ENCODE peak calls at places on chromosomes 7 and 10, in nine cellular contexts. Y is A549; U is fibroblast of lung; A is D721Med; O is NCI-H1105; W is effector CD4-positive, alpha-beta T cell; L is upper lobe of right lung; Q is choroid plexus epithelial cell; M is cardiac fibroblast. K is an unnamed sample.

GRCh38 chr7:135169141-135169935 is 1.2 kb downstream of the CYREN start:
- DNase-seq in Y (peak), U (peak), A (no peak), O (no peak), W (peak), L (no peak), Q (peak), M (peak), K (peak)

GRCh38 chr7:148697950-148698396 is 730 bp upstream of the CUL1 start:
- DNase-seq in Y (no peak), U (peak), A (no peak), O (no peak), W (no peak), L (no peak), Q (peak), M (peak), K (peak)

GRCh38 chr10:113924171-113924570 is 69.7 kb downstream of the NHLRC2 start:
- DNase-seq in Y (no peak), U (no peak), A (no peak), O (no peak), W (no peak), L (no peak), Q (no peak), M (no peak), K (no peak)

GRCh38 chr10:110206988-110207804 is at the start of gene MXI1:
- DNase-seq in Y (peak), U (peak), A (peak), O (no peak), W (no peak), L (peak), Q (peak), M (peak), K (peak)

GRCh38 chr10:86223256-86223655 is 143.3 kb downstream of the GRID1 start:
- DNase-seq in Y (no peak), U (no peak), A (no peak), O (no peak), W (no peak), L (no peak), Q (no peak), M (no peak), K (no peak)

GRCh38 chr7:32164341-32164996 is 94.3 kb upstream of the PDE1C start:
- DNase-seq in Y (peak), U (peak), A (no peak), O (no peak), W (no peak), L (no peak), Q (peak), M (peak), K (peak)

GRCh38 chr7:149147730-149148653 is 739 bp downstream of the ZNF398 start:
- DNase-seq in Y (peak), U (peak), A (no peak), O (peak), W (peak), L (peak), Q (peak), M (peak), K (peak)

GRCh38 chr10:63129888-63130287 is 3.2 kb upstream of the NRBF2 start:
- DNase-seq in Y (no peak), U (peak), A (no peak), O (no peak), W (no peak), L (no peak), Q (peak), M (no peak), K (no peak)

GRCh38 chr10:123491692-123492415 is 174.3 kb upstream of the GPR26 start:
- DNase-seq in Y (no peak), U (no peak), A (no peak), O (no peak), W (no peak), L (no peak), Q (no peak), M (no peak), K (no peak)

GRCh38 chr7:90749774-90750173 is 153.7 kb downstream of the CDK14 start:
- DNase-seq in Y (no peak), U (no peak), A (no peak), O (no peak), W (no peak), L (no peak), Q (peak), M (peak), K (no peak)

GRCh38 chr7:98206451-98207330 is 4.5 kb upstream of the BHLHA15 start:
- DNase-seq in Y (no peak), U (no peak), A (no peak), O (no peak), W (no peak), L (peak), Q (no peak), M (no peak), K (no peak)

GRCh38 chr10:74913321-74913980 is 87.1 kb downstream of the KAT6B start:
- DNase-seq in Y (no peak), U (no peak), A (no peak), O (no peak), W (no peak), L (no peak), Q (no peak), M (no peak), K (no peak)

GRCh38 chr10:3785849-3786290 is 861 bp upstream of the KLF6 start:
- DNase-seq in Y (no peak), U (peak), A (no peak), O (no peak), W (no peak), L (no peak), Q (peak), M (peak), K (no peak)

GRCh38 chr7:17660116-17660515 is 280.2 kb downstream of the SNX13 start:
- DNase-seq in Y (no peak), U (peak), A (no peak), O (no peak), W (no peak), L (no peak), Q (peak), M (peak), K (no peak)

K was measured in ACHN.